ENCODE peak calls at places on chromosome 21, in six cellular contexts. One of them, this sample, is unnamed.

GRCh38 chr21:36205962-36206361 is 49.3 kb downstream of the DOP1B start:
- DNase-seq in SK-N-SH: no peak
- DNase-seq in stomach: no peak
- DNase-seq in HCT116: no peak
- DNase-seq in GM23338: no peak
- DNase-seq in suprapubic skin: no peak
- DNase-seq in this sample: no peak

GRCh38 chr21:40595806-40596205 is 251.2 kb downstream of the DSCAM start:
- DNase-seq in GM23338: no peak
- DNase-seq in suprapubic skin: no peak
- DNase-seq in HCT116: no peak
- DNase-seq in stomach: no peak
- DNase-seq in SK-N-SH: no peak
- DNase-seq in this sample: no peak

GRCh38 chr21:42304556-42305454 is 10.4 kb downstream of the TFF3 start:
- DNase-seq in SK-N-SH: no peak
- DNase-seq in stomach: no peak
- DNase-seq in GM23338: no peak
- DNase-seq in suprapubic skin: peak
- DNase-seq in HCT116: no peak
- DNase-seq in this sample: peak

GRCh38 chr21:36079010-36079649 is 9.3 kb downstream of the CBR1 start:
- DNase-seq in GM23338: no peak
- DNase-seq in SK-N-SH: no peak
- DNase-seq in stomach: peak
- DNase-seq in suprapubic skin: no peak
- DNase-seq in HCT116: no peak
- DNase-seq in this sample: no peak

GRCh38 chr21:45312296-45312695 is 24.6 kb upstream of the POFUT2 start:
- DNase-seq in stomach: no peak
- DNase-seq in GM23338: no peak
- DNase-seq in SK-N-SH: no peak
- DNase-seq in HCT116: no peak
- DNase-seq in suprapubic skin: no peak
- DNase-seq in this sample: no peak

GRCh38 chr21:41755934-41756773 is 10.7 kb downstream of the RIPK4 start:
- DNase-seq in GM23338: no peak
- DNase-seq in suprapubic skin: no peak
- DNase-seq in stomach: no peak
- DNase-seq in HCT116: no peak
- DNase-seq in SK-N-SH: no peak
- DNase-seq in this sample: no peak

GRCh38 chr21:31418355-31419001 is 74.4 kb upstream of the TIAM1 start:
- DNase-seq in HCT116: no peak
- DNase-seq in suprapubic skin: no peak
- DNase-seq in SK-N-SH: no peak
- DNase-seq in GM23338: no peak
- DNase-seq in stomach: no peak
- DNase-seq in this sample: no peak

GRCh38 chr21:42747746-42748351 is 94.4 kb downstream of the PDE9A start:
- DNase-seq in GM23338: no peak
- DNase-seq in suprapubic skin: no peak
- DNase-seq in SK-N-SH: no peak
- DNase-seq in stomach: no peak
- DNase-seq in HCT116: no peak
- DNase-seq in this sample: no peak

GRCh38 chr21:14306143-14306907 is 76.6 kb downstream of the HSPA13 start:
- DNase-seq in stomach: no peak
- DNase-seq in HCT116: no peak
- DNase-seq in GM23338: no peak
- DNase-seq in suprapubic skin: no peak
- DNase-seq in SK-N-SH: no peak
- DNase-seq in this sample: no peak

GRCh38 chr21:21463456-21463855 is 465.2 kb downstream of the NCAM2 start:
- DNase-seq in GM23338: peak
- DNase-seq in suprapubic skin: no peak
- DNase-seq in stomach: no peak
- DNase-seq in SK-N-SH: no peak
- DNase-seq in HCT116: no peak
- DNase-seq in this sample: no peak

GRCh38 chr21:37139154-37139553 is 66.1 kb downstream of the TTC3 start:
- DNase-seq in GM23338: no peak
- DNase-seq in SK-N-SH: no peak
- DNase-seq in stomach: no peak
- DNase-seq in HCT116: no peak
- DNase-seq in suprapubic skin: no peak
- DNase-seq in this sample: no peak

GRCh38 chr21:45470087-45470515 is 65.1 kb downstream of the COL18A1 start:
- DNase-seq in stomach: no peak
- DNase-seq in SK-N-SH: no peak
- DNase-seq in HCT116: no peak
- DNase-seq in suprapubic skin: no peak
- DNase-seq in GM23338: no peak
- DNase-seq in this sample: no peak

GRCh38 chr21:45379171-45379900 is 25.6 kb upstream of the COL18A1 start:
- DNase-seq in stomach: no peak
- DNase-seq in SK-N-SH: no peak
- DNase-seq in HCT116: no peak
- DNase-seq in GM23338: no peak
- DNase-seq in suprapubic skin: peak
- DNase-seq in this sample: no peak

GRCh38 chr21:26851109-26851944 is 6.1 kb upstream of the ADAMTS1 start:
- DNase-seq in suprapubic skin: no peak
- DNase-seq in GM23338: no peak
- DNase-seq in stomach: no peak
- DNase-seq in HCT116: no peak
- DNase-seq in SK-N-SH: no peak
- DNase-seq in this sample: no peak

GRCh38 chr21:46062471-46063211 is 35.3 kb upstream of the COL6A2 start:
- DNase-seq in GM23338: no peak
- DNase-seq in HCT116: no peak
- DNase-seq in SK-N-SH: no peak
- DNase-seq in stomach: no peak
- DNase-seq in suprapubic skin: no peak
- DNase-seq in this sample: no peak

GRCh38 chr21:42614811-42615342 is 38.5 kb upstream of the PDE9A start:
- DNase-seq in HCT116: no peak
- DNase-seq in suprapubic skin: peak
- DNase-seq in SK-N-SH: peak
- DNase-seq in GM23338: peak
- DNase-seq in stomach: peak
- DNase-seq in this sample: peak

GRCh38 chr21:44911384-44912157 is 9.1 kb downstream of the ITGB2 start:
- DNase-seq in SK-N-SH: peak
- DNase-seq in GM23338: no peak
- DNase-seq in HCT116: no peak
- DNase-seq in suprapubic skin: no peak
- DNase-seq in stomach: peak
- DNase-seq in this sample: peak

GRCh38 chr21:15243356-15243755 is 178.6 kb upstream of the NRIP1 start:
- DNase-seq in HCT116: no peak
- DNase-seq in GM23338: peak
- DNase-seq in stomach: no peak
- DNase-seq in suprapubic skin: no peak
- DNase-seq in SK-N-SH: no peak
- DNase-seq in this sample: no peak

GRCh38 chr21:46243865-46244490 is 15.4 kb upstream of the LSS start:
- DNase-seq in GM23338: no peak
- DNase-seq in stomach: no peak
- DNase-seq in SK-N-SH: no peak
- DNase-seq in HCT116: no peak
- DNase-seq in suprapubic skin: no peak
- DNase-seq in this sample: no peak

GRCh38 chr21:41429305-41429704 is 3.3 kb downstream of the MX1 start:
- DNase-seq in GM23338: no peak
- DNase-seq in suprapubic skin: no peak
- DNase-seq in SK-N-SH: no peak
- DNase-seq in stomach: no peak
- DNase-seq in HCT116: no peak
- DNase-seq in this sample: no peak

GRCh38 chr21:27536319-27536718 is 569.4 kb upstream of the ADAMTS5 start:
- DNase-seq in GM23338: no peak
- DNase-seq in stomach: no peak
- DNase-seq in suprapubic skin: no peak
- DNase-seq in HCT116: no peak
- DNase-seq in SK-N-SH: no peak
- DNase-seq in this sample: no peak

GRCh38 chr21:45574081-45574501 is 31.9 kb upstream of the SLC19A1 start:
- DNase-seq in GM23338: no peak
- DNase-seq in HCT116: no peak
- DNase-seq in stomach: no peak
- DNase-seq in suprapubic skin: peak
- DNase-seq in SK-N-SH: peak
- DNase-seq in this sample: peak

GRCh38 chr21:27108228-27108627 is 141.3 kb upstream of the ADAMTS5 start:
- DNase-seq in SK-N-SH: peak
- DNase-seq in suprapubic skin: no peak
- DNase-seq in HCT116: no peak
- DNase-seq in stomach: no peak
- DNase-seq in GM23338: no peak
- DNase-seq in this sample: no peak

GRCh38 chr21:45450741-45451740 is 46.1 kb downstream of the COL18A1 start:
- DNase-seq in stomach: no peak
- DNase-seq in GM23338: no peak
- DNase-seq in HCT116: no peak
- DNase-seq in SK-N-SH: no peak
- DNase-seq in suprapubic skin: no peak
- DNase-seq in this sample: no peak

GRCh38 chr21:33202464-33203363 is 27.0 kb upstream of the IFNAR2 start:
- DNase-seq in suprapubic skin: no peak
- DNase-seq in stomach: no peak
- DNase-seq in GM23338: no peak
- DNase-seq in HCT116: no peak
- DNase-seq in SK-N-SH: no peak
- DNase-seq in this sample: no peak
- H3K27ac ChIP-seq in suprapubic skin: no peak
- H3K27ac ChIP-seq in stomach: no peak
- H3K27ac ChIP-seq in GM23338: no peak
- H3K27ac ChIP-seq in HCT116: no peak
- H3K27ac ChIP-seq in SK-N-SH: no peak
- H3K27ac ChIP-seq in this sample: no peak

DNA sequence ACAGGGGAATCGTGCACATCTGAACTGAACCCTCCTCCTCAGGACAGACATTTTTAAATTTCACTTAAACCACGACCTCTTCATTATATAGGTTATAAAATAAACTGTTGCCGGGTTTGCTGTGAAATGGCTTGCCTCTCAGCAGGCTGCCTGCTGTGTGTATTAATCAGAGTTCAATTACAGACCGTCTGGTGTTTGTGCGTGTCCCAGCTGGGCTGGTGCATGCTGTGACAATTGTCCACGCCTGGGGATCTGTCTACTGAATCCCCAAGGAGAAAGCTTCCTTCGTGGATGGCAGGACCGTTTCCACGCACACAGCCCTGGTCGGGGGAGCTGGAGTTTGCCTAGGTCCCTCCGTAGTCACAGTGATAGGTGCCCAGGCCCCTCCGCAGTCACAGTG is 13.4 kb upstream of the AGPAT3 start:
- DNase-seq in HCT116: no peak
- DNase-seq in SK-N-SH: no peak
- DNase-seq in GM23338: no peak
- DNase-seq in stomach: no peak
- DNase-seq in suprapubic skin: no peak
- DNase-seq in this sample: no peak
- TF ChIP-seq POLR2AphosphoS5 in HCT116: no peak
- TF ChIP-seq POLR2AphosphoS5 in SK-N-SH: no peak
- TF ChIP-seq POLR2AphosphoS5 in GM23338: no peak
- TF ChIP-seq POLR2AphosphoS5 in stomach: no peak
- TF ChIP-seq POLR2AphosphoS5 in suprapubic skin: no peak
- TF ChIP-seq POLR2AphosphoS5 in this sample: no peak

GRCh38 chr21:29302340-29302991 is 3.7 kb downstream of the BACH1 start:
- DNase-seq in HCT116: no peak
- DNase-seq in SK-N-SH: no peak
- DNase-seq in GM23338: no peak
- DNase-seq in suprapubic skin: no peak
- DNase-seq in stomach: no peak
- DNase-seq in this sample: no peak

GRCh38 chr21:29303301-29303700 is 4.6 kb downstream of the BACH1 start:
- DNase-seq in GM23338: no peak
- DNase-seq in suprapubic skin: no peak
- DNase-seq in SK-N-SH: no peak
- DNase-seq in stomach: no peak
- DNase-seq in HCT116: no peak
- DNase-seq in this sample: no peak

GRCh38 chr21:29300547-29301138 is 1.9 kb downstream of the BACH1 start:
- DNase-seq in stomach: no peak
- DNase-seq in suprapubic skin: no peak
- DNase-seq in HCT116: no peak
- DNase-seq in GM23338: no peak
- DNase-seq in SK-N-SH: no peak
- DNase-seq in this sample: no peak

GRCh38 chr21:29299906-29300546 is 1.3 kb downstream of the BACH1 start:
- DNase-seq in SK-N-SH: peak
- DNase-seq in GM23338: peak
- DNase-seq in stomach: peak
- DNase-seq in HCT116: peak
- DNase-seq in suprapubic skin: no peak
- DNase-seq in this sample: no peak

GRCh38 chr21:29301703-29302102 is 3.0 kb downstream of the BACH1 start:
- DNase-seq in stomach: no peak
- DNase-seq in HCT116: no peak
- DNase-seq in GM23338: no peak
- DNase-seq in suprapubic skin: no peak
- DNase-seq in SK-N-SH: no peak
- DNase-seq in this sample: no peak
- H3K4me3 ChIP-seq in stomach: peak
- H3K4me3 ChIP-seq in HCT116: no peak
- H3K4me3 ChIP-seq in GM23338: peak
- H3K4me3 ChIP-seq in suprapubic skin: peak
- H3K4me3 ChIP-seq in SK-N-SH: no peak
- H3K4me3 ChIP-seq in this sample: peak

GRCh38 chr21:38795475-38795874 is 10.3 kb upstream of the ETS2 start:
- DNase-seq in suprapubic skin: no peak
- DNase-seq in HCT116: no peak
- DNase-seq in SK-N-SH: no peak
- DNase-seq in stomach: no peak
- DNase-seq in GM23338: no peak
- DNase-seq in this sample: no peak
- H3K27ac ChIP-seq in suprapubic skin: no peak
- H3K27ac ChIP-seq in HCT116: no peak
- H3K27ac ChIP-seq in SK-N-SH: no peak
- H3K27ac ChIP-seq in stomach: no peak
- H3K27ac ChIP-seq in GM23338: no peak
- H3K27ac ChIP-seq in this sample: no peak

GRCh38 chr21:34345091-34345871 is 18.5 kb upstream of the KCNE2 start:
- DNase-seq in HCT116: no peak
- DNase-seq in GM23338: no peak
- DNase-seq in suprapubic skin: no peak
- DNase-seq in SK-N-SH: no peak
- DNase-seq in stomach: no peak
- DNase-seq in this sample: no peak
- TF ChIP-seq POLR2AphosphoS5 in HCT116: no peak
- TF ChIP-seq POLR2AphosphoS5 in GM23338: no peak
- TF ChIP-seq POLR2AphosphoS5 in suprapubic skin: no peak
- TF ChIP-seq POLR2AphosphoS5 in SK-N-SH: no peak
- TF ChIP-seq POLR2AphosphoS5 in stomach: no peak
- TF ChIP-seq POLR2AphosphoS5 in this sample: no peak

DNA sequence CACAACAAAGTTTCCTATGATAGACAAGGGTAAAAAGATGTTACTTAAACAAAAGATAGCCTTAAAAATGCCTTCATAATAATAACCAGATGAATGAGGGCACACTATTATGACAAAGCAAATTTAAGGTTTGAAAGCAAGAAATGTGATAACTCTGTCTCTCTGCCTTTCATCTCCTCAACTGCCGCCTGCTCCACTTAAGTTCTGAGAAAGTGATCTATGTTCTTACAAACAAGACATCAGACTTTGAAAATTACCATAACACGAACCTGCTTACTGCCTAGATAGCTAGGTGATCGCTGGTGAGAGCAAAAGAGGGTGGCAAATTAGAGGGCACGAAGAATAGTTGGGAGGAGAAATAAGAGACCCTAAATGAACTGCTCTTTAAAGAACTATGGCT is 13.2 kb downstream of the C21orf91 start:
- DNase-seq in HCT116: no peak
- DNase-seq in stomach: no peak
- DNase-seq in SK-N-SH: no peak
- DNase-seq in GM23338: no peak
- DNase-seq in suprapubic skin: no peak
- DNase-seq in this sample: no peak
- H3K4me3 ChIP-seq in HCT116: no peak
- H3K4me3 ChIP-seq in stomach: no peak
- H3K4me3 ChIP-seq in SK-N-SH: no peak
- H3K4me3 ChIP-seq in GM23338: no peak
- H3K4me3 ChIP-seq in suprapubic skin: no peak
- H3K4me3 ChIP-seq in this sample: no peak